ENCODE peak calls at places on chromosome 9, in four cellular contexts. One of them, this sample, is unnamed.

GRCh38 chr9:36866840-36867239 is 167.2 kb downstream of the PAX5 start:
- DNase-seq in left colon: no peak
- DNase-seq in dorsolateral prefrontal cortex: no peak
- DNase-seq in stimulated activated CD8-positive, alpha-beta memory T cell treated with anti-CD3 and anti-CD28 coated beads, Interleukin-2, amount 100 ng/mL, for 1 hour: no peak
- DNase-seq in this sample: no peak

GRCh38 chr9:83477571-83477970 is 60.6 kb downstream of the FRMD3 start:
- DNase-seq in left colon: no peak
- DNase-seq in stimulated activated CD8-positive, alpha-beta memory T cell treated with anti-CD3 and anti-CD28 coated beads, Interleukin-2, amount 100 ng/mL, for 1 hour: no peak
- DNase-seq in dorsolateral prefrontal cortex: no peak
- DNase-seq in this sample: peak; percentile 14

GRCh38 chr9:112421771-112422222 is 41.9 kb downstream of the HSDL2 start:
- DNase-seq in dorsolateral prefrontal cortex: no peak
- DNase-seq in left colon: no peak
- DNase-seq in stimulated activated CD8-positive, alpha-beta memory T cell treated with anti-CD3 and anti-CD28 coated beads, Interleukin-2, amount 100 ng/mL, for 1 hour: no peak
- DNase-seq in this sample: peak; percentile 8

GRCh38 chr9:137446851-137447471 is 5.8 kb upstream of the ENTPD8 start:
- DNase-seq in stimulated activated CD8-positive, alpha-beta memory T cell treated with anti-CD3 and anti-CD28 coated beads, Interleukin-2, amount 100 ng/mL, for 1 hour: no peak
- DNase-seq in left colon: peak; percentile 24
- DNase-seq in dorsolateral prefrontal cortex: no peak
- DNase-seq in this sample: no peak

GRCh38 chr9:69672828-69673640 is 863 bp upstream of the APBA1 start:
- DNase-seq in stimulated activated CD8-positive, alpha-beta memory T cell treated with anti-CD3 and anti-CD28 coated beads, Interleukin-2, amount 100 ng/mL, for 1 hour: peak; percentile 43
- DNase-seq in left colon: peak; percentile 76
- DNase-seq in dorsolateral prefrontal cortex: peak; percentile 87
- DNase-seq in this sample: peak; percentile 79

GRCh38 chr9:123169926-123170325 is 98.5 kb downstream of the STRBP start:
- DNase-seq in left colon: no peak
- DNase-seq in dorsolateral prefrontal cortex: no peak
- DNase-seq in stimulated activated CD8-positive, alpha-beta memory T cell treated with anti-CD3 and anti-CD28 coated beads, Interleukin-2, amount 100 ng/mL, for 1 hour: no peak
- DNase-seq in this sample: no peak

GRCh38 chr9:137082222-137082924 is 4.4 kb upstream of the MAN1B1 start:
- DNase-seq in left colon: no peak
- DNase-seq in stimulated activated CD8-positive, alpha-beta memory T cell treated with anti-CD3 and anti-CD28 coated beads, Interleukin-2, amount 100 ng/mL, for 1 hour: no peak
- DNase-seq in dorsolateral prefrontal cortex: no peak
- DNase-seq in this sample: no peak

GRCh38 chr9:33246269-33246860 is 6.4 kb downstream of the SPINK4 start:
- DNase-seq in dorsolateral prefrontal cortex: no peak
- DNase-seq in stimulated activated CD8-positive, alpha-beta memory T cell treated with anti-CD3 and anti-CD28 coated beads, Interleukin-2, amount 100 ng/mL, for 1 hour: no peak
- DNase-seq in left colon: no peak
- DNase-seq in this sample: no peak

GRCh38 chr9:96214639-96215038 is 87.3 kb downstream of the HSD17B3 start:
- DNase-seq in stimulated activated CD8-positive, alpha-beta memory T cell treated with anti-CD3 and anti-CD28 coated beads, Interleukin-2, amount 100 ng/mL, for 1 hour: no peak
- DNase-seq in left colon: no peak
- DNase-seq in dorsolateral prefrontal cortex: no peak
- DNase-seq in this sample: no peak

GRCh38 chr9:18796871-18797270 is 236.1 kb downstream of the SAXO1 start:
- DNase-seq in stimulated activated CD8-positive, alpha-beta memory T cell treated with anti-CD3 and anti-CD28 coated beads, Interleukin-2, amount 100 ng/mL, for 1 hour: no peak
- DNase-seq in left colon: no peak
- DNase-seq in dorsolateral prefrontal cortex: no peak
- DNase-seq in this sample: no peak

GRCh38 chr9:93096811-93097382 is 880 bp downstream of the CARD19 start:
- DNase-seq in left colon: no peak
- DNase-seq in dorsolateral prefrontal cortex: no peak
- DNase-seq in stimulated activated CD8-positive, alpha-beta memory T cell treated with anti-CD3 and anti-CD28 coated beads, Interleukin-2, amount 100 ng/mL, for 1 hour: no peak
- DNase-seq in this sample: no peak

GRCh38 chr9:86585422-86586143 is 231.4 kb upstream of the TUT7 start:
- DNase-seq in stimulated activated CD8-positive, alpha-beta memory T cell treated with anti-CD3 and anti-CD28 coated beads, Interleukin-2, amount 100 ng/mL, for 1 hour: no peak
- DNase-seq in left colon: no peak
- DNase-seq in dorsolateral prefrontal cortex: no peak
- DNase-seq in this sample: no peak

GRCh38 chr9:110742741-110743371 is 74.3 kb downstream of the MUSK start:
- DNase-seq in stimulated activated CD8-positive, alpha-beta memory T cell treated with anti-CD3 and anti-CD28 coated beads, Interleukin-2, amount 100 ng/mL, for 1 hour: no peak
- DNase-seq in left colon: no peak
- DNase-seq in dorsolateral prefrontal cortex: no peak
- DNase-seq in this sample: no peak

GRCh38 chr9:107906074-107906473 is 416.5 kb upstream of the KLF4 start:
- DNase-seq in stimulated activated CD8-positive, alpha-beta memory T cell treated with anti-CD3 and anti-CD28 coated beads, Interleukin-2, amount 100 ng/mL, for 1 hour: no peak
- DNase-seq in dorsolateral prefrontal cortex: no peak
- DNase-seq in left colon: no peak
- DNase-seq in this sample: no peak

GRCh38 chr9:5843450-5844249 is 10.7 kb upstream of the ERMP1 start:
- DNase-seq in left colon: no peak
- DNase-seq in stimulated activated CD8-positive, alpha-beta memory T cell treated with anti-CD3 and anti-CD28 coated beads, Interleukin-2, amount 100 ng/mL, for 1 hour: no peak
- DNase-seq in dorsolateral prefrontal cortex: no peak
- DNase-seq in this sample: peak; percentile 14

GRCh38 chr9:129459550-129460322 is 161.2 kb downstream of the C9orf50 start:
- DNase-seq in left colon: no peak
- DNase-seq in dorsolateral prefrontal cortex: no peak
- DNase-seq in stimulated activated CD8-positive, alpha-beta memory T cell treated with anti-CD3 and anti-CD28 coated beads, Interleukin-2, amount 100 ng/mL, for 1 hour: no peak
- DNase-seq in this sample: no peak

GRCh38 chr9:19416143-19416542 is 7.3 kb downstream of the ACER2 start:
- DNase-seq in dorsolateral prefrontal cortex: no peak
- DNase-seq in left colon: no peak
- DNase-seq in stimulated activated CD8-positive, alpha-beta memory T cell treated with anti-CD3 and anti-CD28 coated beads, Interleukin-2, amount 100 ng/mL, for 1 hour: no peak
- DNase-seq in this sample: no peak

GRCh38 chr9:115291841-115292240 is 173.9 kb upstream of the TNC start:
- DNase-seq in stimulated activated CD8-positive, alpha-beta memory T cell treated with anti-CD3 and anti-CD28 coated beads, Interleukin-2, amount 100 ng/mL, for 1 hour: no peak
- DNase-seq in left colon: peak; percentile 83
- DNase-seq in dorsolateral prefrontal cortex: no peak
- DNase-seq in this sample: no peak

GRCh38 chr9:81384911-81385310 is 304.4 kb downstream of the TLE1 start:
- DNase-seq in left colon: no peak
- DNase-seq in dorsolateral prefrontal cortex: no peak
- DNase-seq in stimulated activated CD8-positive, alpha-beta memory T cell treated with anti-CD3 and anti-CD28 coated beads, Interleukin-2, amount 100 ng/mL, for 1 hour: no peak
- DNase-seq in this sample: no peak

GRCh38 chr9:131758972-131759647 is 19.2 kb upstream of the RAPGEF1 start:
- DNase-seq in dorsolateral prefrontal cortex: no peak
- DNase-seq in stimulated activated CD8-positive, alpha-beta memory T cell treated with anti-CD3 and anti-CD28 coated beads, Interleukin-2, amount 100 ng/mL, for 1 hour: no peak
- DNase-seq in left colon: no peak
- DNase-seq in this sample: no peak

GRCh38 chr9:93721417-93721965 is 145.1 kb downstream of the PHF2 start:
- DNase-seq in left colon: no peak
- DNase-seq in stimulated activated CD8-positive, alpha-beta memory T cell treated with anti-CD3 and anti-CD28 coated beads, Interleukin-2, amount 100 ng/mL, for 1 hour: no peak
- DNase-seq in dorsolateral prefrontal cortex: no peak
- DNase-seq in this sample: no peak

GRCh38 chr9:109512170-109512756 is 14.2 kb upstream of the PTPN3 start:
- DNase-seq in dorsolateral prefrontal cortex: no peak
- DNase-seq in stimulated activated CD8-positive, alpha-beta memory T cell treated with anti-CD3 and anti-CD28 coated beads, Interleukin-2, amount 100 ng/mL, for 1 hour: no peak
- DNase-seq in left colon: no peak
- DNase-seq in this sample: no peak

GRCh38 chr9:109320338-109320733 is 523 bp downstream of the EPB41L4B start:
- DNase-seq in dorsolateral prefrontal cortex: no peak
- DNase-seq in left colon: no peak
- DNase-seq in stimulated activated CD8-positive, alpha-beta memory T cell treated with anti-CD3 and anti-CD28 coated beads, Interleukin-2, amount 100 ng/mL, for 1 hour: no peak
- DNase-seq in this sample: no peak

GRCh38 chr9:93890436-93890935 is 64.7 kb downstream of the BARX1 start:
- DNase-seq in stimulated activated CD8-positive, alpha-beta memory T cell treated with anti-CD3 and anti-CD28 coated beads, Interleukin-2, amount 100 ng/mL, for 1 hour: no peak
- DNase-seq in left colon: no peak
- DNase-seq in dorsolateral prefrontal cortex: no peak
- DNase-seq in this sample: no peak

GRCh38 chr9:137580958-137581331 is 2.2 kb upstream of the DPH7 start:
- DNase-seq in dorsolateral prefrontal cortex: no peak
- DNase-seq in left colon: no peak
- DNase-seq in stimulated activated CD8-positive, alpha-beta memory T cell treated with anti-CD3 and anti-CD28 coated beads, Interleukin-2, amount 100 ng/mL, for 1 hour: no peak
- DNase-seq in this sample: no peak

GRCh38 chr9:93827545-93828330 is 127.4 kb downstream of the BARX1 start:
- DNase-seq in left colon: no peak
- DNase-seq in stimulated activated CD8-positive, alpha-beta memory T cell treated with anti-CD3 and anti-CD28 coated beads, Interleukin-2, amount 100 ng/mL, for 1 hour: no peak
- DNase-seq in dorsolateral prefrontal cortex: peak; percentile 74
- DNase-seq in this sample: peak; percentile 84

GRCh38 chr9:87342743-87343142 is 154.9 kb upstream of the DAPK1 start:
- DNase-seq in stimulated activated CD8-positive, alpha-beta memory T cell treated with anti-CD3 and anti-CD28 coated beads, Interleukin-2, amount 100 ng/mL, for 1 hour: no peak
- DNase-seq in dorsolateral prefrontal cortex: no peak
- DNase-seq in left colon: no peak
- DNase-seq in this sample: no peak

GRCh38 chr9:130433168-130433946 is 11.4 kb upstream of the ASS1 start:
- DNase-seq in stimulated activated CD8-positive, alpha-beta memory T cell treated with anti-CD3 and anti-CD28 coated beads, Interleukin-2, amount 100 ng/mL, for 1 hour: no peak
- DNase-seq in left colon: no peak
- DNase-seq in dorsolateral prefrontal cortex: peak; percentile 53
- DNase-seq in this sample: peak; percentile 68